ENCODE peak calls at places on chromosomes 1 and 21, in seven cellular contexts. One of them, this sample, is unnamed.

GRCh38 chr1:151196292-151196800 is 2.0 kb upstream of the PIP5K1A start:
- DNase-seq in Peyer's patch: peak
- DNase-seq in colonic mucosa: peak
- DNase-seq in Caco-2: peak
- DNase-seq in mammary epithelial cell: peak
- DNase-seq in ovary: peak
- DNase-seq in fibroblast of the aortic adventitia: peak
- DNase-seq in this sample: peak

GRCh38 chr1:225767591-225768540 is 9.8 kb upstream of the SRP9 start:
- DNase-seq in Peyer's patch: peak
- DNase-seq in colonic mucosa: peak
- DNase-seq in Caco-2: no peak
- DNase-seq in mammary epithelial cell: peak
- DNase-seq in ovary: peak
- DNase-seq in fibroblast of the aortic adventitia: peak
- DNase-seq in this sample: peak

GRCh38 chr21:44957901-44958451 is 18.1 kb downstream of the SLX9 start:
- DNase-seq in Peyer's patch: no peak
- DNase-seq in colonic mucosa: no peak
- DNase-seq in Caco-2: no peak
- DNase-seq in mammary epithelial cell: no peak
- DNase-seq in ovary: no peak
- DNase-seq in fibroblast of the aortic adventitia: no peak
- DNase-seq in this sample: peak

GRCh38 chr1:197998110-197998509 is 80.9 kb downstream of the LHX9 start:
- DNase-seq in Peyer's patch: no peak
- DNase-seq in colonic mucosa: no peak
- DNase-seq in Caco-2: no peak
- DNase-seq in mammary epithelial cell: no peak
- DNase-seq in ovary: no peak
- DNase-seq in fibroblast of the aortic adventitia: no peak
- DNase-seq in this sample: no peak

GRCh38 chr1:182109780-182110179 is 48.3 kb upstream of the ZNF648 start:
- DNase-seq in Peyer's patch: no peak
- DNase-seq in colonic mucosa: no peak
- DNase-seq in Caco-2: no peak
- DNase-seq in mammary epithelial cell: no peak
- DNase-seq in ovary: no peak
- DNase-seq in fibroblast of the aortic adventitia: no peak
- DNase-seq in this sample: no peak

GRCh38 chr1:42013881-42014470 is 95.3 kb upstream of the HIVEP3 start:
- DNase-seq in Peyer's patch: no peak
- DNase-seq in colonic mucosa: no peak
- DNase-seq in Caco-2: no peak
- DNase-seq in mammary epithelial cell: no peak
- DNase-seq in ovary: no peak
- DNase-seq in fibroblast of the aortic adventitia: no peak
- DNase-seq in this sample: no peak

GRCh38 chr1:47991187-47991586 is 6.0 kb downstream of the TRABD2B start:
- DNase-seq in Peyer's patch: no peak
- DNase-seq in colonic mucosa: no peak
- DNase-seq in Caco-2: no peak
- DNase-seq in mammary epithelial cell: peak
- DNase-seq in ovary: no peak
- DNase-seq in fibroblast of the aortic adventitia: no peak
- DNase-seq in this sample: no peak

GRCh38 chr1:226207048-226207447 is 16.4 kb upstream of the MIXL1 start:
- DNase-seq in Peyer's patch: no peak
- DNase-seq in colonic mucosa: no peak
- DNase-seq in Caco-2: no peak
- DNase-seq in mammary epithelial cell: no peak
- DNase-seq in ovary: no peak
- DNase-seq in fibroblast of the aortic adventitia: no peak
- DNase-seq in this sample: no peak

GRCh38 chr1:225259542-225259941 is 168.3 kb downstream of the LBR start:
- DNase-seq in Peyer's patch: no peak
- DNase-seq in colonic mucosa: no peak
- DNase-seq in Caco-2: peak
- DNase-seq in mammary epithelial cell: no peak
- DNase-seq in ovary: no peak
- DNase-seq in fibroblast of the aortic adventitia: no peak
- DNase-seq in this sample: no peak

GRCh38 chr1:91732291-91732953 is 153.5 kb downstream of the TGFBR3 start:
- DNase-seq in Peyer's patch: no peak
- DNase-seq in colonic mucosa: no peak
- DNase-seq in Caco-2: peak
- DNase-seq in mammary epithelial cell: peak
- DNase-seq in ovary: no peak
- DNase-seq in fibroblast of the aortic adventitia: peak
- DNase-seq in this sample: no peak

GRCh38 chr1:12453400-12454343 is 164.3 kb downstream of the DHRS3 start:
- DNase-seq in Peyer's patch: no peak
- DNase-seq in colonic mucosa: no peak
- DNase-seq in Caco-2: no peak
- DNase-seq in mammary epithelial cell: no peak
- DNase-seq in ovary: no peak
- DNase-seq in fibroblast of the aortic adventitia: no peak
- DNase-seq in this sample: no peak

GRCh38 chr21:36355071-36355680 is 30.0 kb upstream of the CHAF1B start:
- DNase-seq in Peyer's patch: no peak
- DNase-seq in colonic mucosa: no peak
- DNase-seq in Caco-2: no peak
- DNase-seq in mammary epithelial cell: no peak
- DNase-seq in ovary: no peak
- DNase-seq in fibroblast of the aortic adventitia: no peak
- DNase-seq in this sample: no peak

GRCh38 chr1:96090134-96090533 is 631.5 kb upstream of the PTBP2 start:
- DNase-seq in Peyer's patch: no peak
- DNase-seq in colonic mucosa: no peak
- DNase-seq in Caco-2: no peak
- DNase-seq in mammary epithelial cell: no peak
- DNase-seq in ovary: no peak
- DNase-seq in fibroblast of the aortic adventitia: no peak
- DNase-seq in this sample: no peak

GRCh38 chr1:227214170-227214569 is 104.1 kb downstream of the CDC42BPA start:
- DNase-seq in Peyer's patch: no peak
- DNase-seq in colonic mucosa: no peak
- DNase-seq in Caco-2: no peak
- DNase-seq in mammary epithelial cell: no peak
- DNase-seq in ovary: no peak
- DNase-seq in fibroblast of the aortic adventitia: no peak
- DNase-seq in this sample: no peak

GRCh38 chr1:205456383-205456867 is 580 bp upstream of the BLACAT1 start:
- DNase-seq in Peyer's patch: no peak
- DNase-seq in colonic mucosa: no peak
- DNase-seq in Caco-2: no peak
- DNase-seq in mammary epithelial cell: no peak
- DNase-seq in ovary: no peak
- DNase-seq in fibroblast of the aortic adventitia: no peak
- DNase-seq in this sample: no peak

GRCh38 chr1:245126530-245126929 is 28.3 kb upstream of the KIF26B start:
- DNase-seq in Peyer's patch: no peak
- DNase-seq in colonic mucosa: no peak
- DNase-seq in Caco-2: no peak
- DNase-seq in mammary epithelial cell: no peak
- DNase-seq in ovary: no peak
- DNase-seq in fibroblast of the aortic adventitia: no peak
- DNase-seq in this sample: no peak

GRCh38 chr1:169109561-169110134 is 3.2 kb downstream of the ATP1B1 start:
- DNase-seq in Peyer's patch: peak
- DNase-seq in colonic mucosa: peak
- DNase-seq in Caco-2: peak
- DNase-seq in mammary epithelial cell: peak
- DNase-seq in ovary: peak
- DNase-seq in fibroblast of the aortic adventitia: peak
- DNase-seq in this sample: no peak

GRCh38 chr1:169414927-169415326 is 12.3 kb downstream of the CCDC181 start:
- DNase-seq in Peyer's patch: no peak
- DNase-seq in colonic mucosa: no peak
- DNase-seq in Caco-2: no peak
- DNase-seq in mammary epithelial cell: no peak
- DNase-seq in ovary: no peak
- DNase-seq in fibroblast of the aortic adventitia: no peak
- DNase-seq in this sample: no peak

GRCh38 chr1:66778969-66779368 is 22.1 kb downstream of the INSL5 start:
- DNase-seq in Peyer's patch: no peak
- DNase-seq in colonic mucosa: no peak
- DNase-seq in Caco-2: no peak
- DNase-seq in mammary epithelial cell: no peak
- DNase-seq in ovary: no peak
- DNase-seq in fibroblast of the aortic adventitia: peak
- DNase-seq in this sample: no peak

GRCh38 chr1:1939296-1940122 is 20.4 kb upstream of the TMEM52 start:
- DNase-seq in Peyer's patch: no peak
- DNase-seq in colonic mucosa: no peak
- DNase-seq in Caco-2: no peak
- DNase-seq in mammary epithelial cell: no peak
- DNase-seq in ovary: no peak
- DNase-seq in fibroblast of the aortic adventitia: no peak
- DNase-seq in this sample: no peak

GRCh38 chr1:245858683-245859509 is 648.2 kb downstream of the SMYD3 start:
- DNase-seq in Peyer's patch: no peak
- DNase-seq in colonic mucosa: no peak
- DNase-seq in Caco-2: peak
- DNase-seq in mammary epithelial cell: no peak
- DNase-seq in ovary: no peak
- DNase-seq in fibroblast of the aortic adventitia: peak
- DNase-seq in this sample: no peak

GRCh38 chr1:9759939-9760338 is 63.8 kb downstream of the CLSTN1 start:
- DNase-seq in Peyer's patch: no peak
- DNase-seq in colonic mucosa: no peak
- DNase-seq in Caco-2: no peak
- DNase-seq in mammary epithelial cell: no peak
- DNase-seq in ovary: no peak
- DNase-seq in fibroblast of the aortic adventitia: no peak
- DNase-seq in this sample: no peak

GRCh38 chr21:17782051-17782450 is 37.1 kb downstream of the C21orf91 start:
- DNase-seq in Peyer's patch: no peak
- DNase-seq in colonic mucosa: no peak
- DNase-seq in Caco-2: no peak
- DNase-seq in mammary epithelial cell: no peak
- DNase-seq in ovary: no peak
- DNase-seq in fibroblast of the aortic adventitia: no peak
- DNase-seq in this sample: no peak

GRCh38 chr21:17784604-17785402 is 34.4 kb downstream of the C21orf91 start:
- DNase-seq in Peyer's patch: no peak
- DNase-seq in colonic mucosa: no peak
- DNase-seq in Caco-2: no peak
- DNase-seq in mammary epithelial cell: no peak
- DNase-seq in ovary: no peak
- DNase-seq in fibroblast of the aortic adventitia: no peak
- DNase-seq in this sample: no peak

GRCh38 chr21:17781524-17781923 is 37.6 kb downstream of the C21orf91 start:
- DNase-seq in Peyer's patch: no peak
- DNase-seq in colonic mucosa: no peak
- DNase-seq in Caco-2: no peak
- DNase-seq in mammary epithelial cell: no peak
- DNase-seq in ovary: no peak
- DNase-seq in fibroblast of the aortic adventitia: no peak
- DNase-seq in this sample: no peak

GRCh38 chr21:17783816-17784598 is 35.1 kb downstream of the C21orf91 start:
- DNase-seq in Peyer's patch: no peak
- DNase-seq in colonic mucosa: no peak
- DNase-seq in Caco-2: no peak
- DNase-seq in mammary epithelial cell: no peak
- DNase-seq in ovary: no peak
- DNase-seq in fibroblast of the aortic adventitia: no peak
- DNase-seq in this sample: no peak

GRCh38 chr21:17783003-17783402 is 36.2 kb downstream of the C21orf91 start:
- DNase-seq in Peyer's patch: no peak
- DNase-seq in colonic mucosa: no peak
- DNase-seq in Caco-2: no peak
- DNase-seq in mammary epithelial cell: no peak
- DNase-seq in ovary: no peak
- DNase-seq in fibroblast of the aortic adventitia: no peak
- DNase-seq in this sample: no peak
- H3K4me3 ChIP-seq in Peyer's patch: no peak
- H3K4me3 ChIP-seq in colonic mucosa: no peak
- H3K4me3 ChIP-seq in Caco-2: no peak
- H3K4me3 ChIP-seq in mammary epithelial cell: no peak
- H3K4me3 ChIP-seq in ovary: no peak
- H3K4me3 ChIP-seq in fibroblast of the aortic adventitia: no peak
- H3K4me3 ChIP-seq in this sample: no peak

DNA sequence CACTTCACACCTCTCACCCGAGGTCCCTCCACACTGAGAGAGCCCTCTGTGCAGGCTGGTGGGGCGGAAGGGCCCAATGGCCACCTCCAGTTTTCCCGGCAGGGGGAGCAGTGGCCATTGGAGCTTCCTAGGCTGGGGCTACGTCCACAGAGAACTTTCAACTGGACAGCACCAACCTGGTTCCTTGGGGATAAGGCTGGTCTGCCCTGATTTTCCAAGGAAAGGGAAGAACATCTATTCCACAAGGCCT is 20.3 kb upstream of the LAPTM5 start:
- DNase-seq in Peyer's patch: no peak
- DNase-seq in colonic mucosa: no peak
- DNase-seq in Caco-2: no peak
- DNase-seq in mammary epithelial cell: no peak
- DNase-seq in ovary: no peak
- DNase-seq in fibroblast of the aortic adventitia: no peak
- DNase-seq in this sample: no peak
- TF ChIP-seq CTCF in Peyer's patch: no peak
- TF ChIP-seq CTCF in colonic mucosa: no peak
- TF ChIP-seq CTCF in Caco-2: no peak
- TF ChIP-seq CTCF in mammary epithelial cell: peak
- TF ChIP-seq CTCF in ovary: no peak
- TF ChIP-seq CTCF in fibroblast of the aortic adventitia: peak
- TF ChIP-seq CTCF in this sample: no peak

DNA sequence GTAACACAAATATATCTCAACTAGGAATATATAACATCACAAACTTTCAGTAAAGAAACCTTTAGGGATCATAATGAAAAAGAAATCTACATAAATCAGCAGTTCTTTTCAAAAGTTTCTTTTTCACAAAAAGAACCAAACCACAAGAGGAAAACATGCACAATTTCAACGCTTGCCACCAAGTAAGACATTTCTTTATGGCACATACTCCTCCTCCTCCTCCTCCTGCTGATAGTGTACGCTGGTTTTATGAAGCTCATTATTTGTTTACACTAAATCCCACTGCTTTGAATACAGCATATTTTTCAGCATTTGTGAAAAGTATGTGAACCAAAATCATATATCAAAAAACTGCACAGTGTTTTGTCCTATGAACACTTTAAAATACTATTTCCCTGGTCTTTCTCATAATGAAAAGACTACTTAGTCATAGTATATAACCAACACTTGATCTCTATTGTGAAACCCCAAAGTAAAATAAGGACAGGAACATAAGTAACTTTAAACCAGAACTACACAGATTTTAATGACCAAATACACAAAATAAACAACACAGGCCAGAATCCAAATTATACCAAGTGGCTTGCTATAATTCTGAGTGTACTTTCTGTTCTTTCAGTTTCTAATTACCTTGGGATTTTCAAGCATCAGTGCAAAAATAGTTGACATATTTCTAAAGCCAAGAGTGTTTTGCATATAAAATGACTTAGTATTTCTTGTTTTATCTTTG is 184.2 kb downstream of the EIF4G3 start:
- DNase-seq in Peyer's patch: no peak
- DNase-seq in colonic mucosa: no peak
- DNase-seq in Caco-2: no peak
- DNase-seq in mammary epithelial cell: no peak
- DNase-seq in ovary: no peak
- DNase-seq in fibroblast of the aortic adventitia: peak
- DNase-seq in this sample: no peak
- H3K4me3 ChIP-seq in Peyer's patch: no peak
- H3K4me3 ChIP-seq in colonic mucosa: no peak
- H3K4me3 ChIP-seq in Caco-2: no peak
- H3K4me3 ChIP-seq in mammary epithelial cell: no peak
- H3K4me3 ChIP-seq in ovary: no peak
- H3K4me3 ChIP-seq in fibroblast of the aortic adventitia: no peak
- H3K4me3 ChIP-seq in this sample: no peak

GRCh38 chr1:70324683-70325082 is 29.8 kb downstream of the ANKRD13C start:
- DNase-seq in Peyer's patch: no peak
- DNase-seq in colonic mucosa: no peak
- DNase-seq in Caco-2: peak
- DNase-seq in mammary epithelial cell: no peak
- DNase-seq in ovary: no peak
- DNase-seq in fibroblast of the aortic adventitia: no peak
- DNase-seq in this sample: no peak
- TF ChIP-seq CTCF in Peyer's patch: no peak
- TF ChIP-seq CTCF in colonic mucosa: no peak
- TF ChIP-seq CTCF in Caco-2: peak
- TF ChIP-seq CTCF in mammary epithelial cell: peak
- TF ChIP-seq CTCF in ovary: no peak
- TF ChIP-seq CTCF in fibroblast of the aortic adventitia: no peak
- TF ChIP-seq CTCF in this sample: no peak